ENCODE peak calls at places on chromosomes 6 and 20, in eight cellular contexts. H, R, Z, F, V, U, L and E are unnamed samples.

GRCh38 chr6:15205321-15205720 is 40.5 kb upstream of the JARID2 start:
- DNase-seq in H (no peak), R (no peak), Z (no peak), F (no peak), V (no peak), U (no peak), L (no peak), E (no peak)

GRCh38 chr20:9172908-9173307 is 104.0 kb downstream of the PLCB4 start:
- DNase-seq in H (no peak), R (no peak), Z (peak), F (no peak), V (no peak), U (no peak), L (no peak), E (no peak)

GRCh38 chr20:12358006-12358654 is 440.4 kb downstream of the BTBD3 start:
- DNase-seq in H (no peak), R (no peak), Z (no peak), F (no peak), V (no peak), U (peak), L (no peak), E (no peak)

GRCh38 chr20:58552366-58552934 is 37.3 kb upstream of the APCDD1L start:
- DNase-seq in H (no peak), R (no peak), Z (no peak), F (no peak), V (no peak), U (no peak), L (no peak), E (no peak)

GRCh38 chr6:159692303-159693127 is 526 bp downstream of the SOD2 start:
- DNase-seq in H (peak), R (peak), Z (no peak), F (peak), V (peak), U (peak), L (peak), E (peak)

GRCh38 chr20:37295001-37295400 is 5.5 kb downstream of the MANBAL start:
- DNase-seq in H (no peak), R (no peak), Z (peak), F (peak), V (peak), U (peak), L (no peak), E (no peak)

GRCh38 chr6:164870175-164870574 is 439.2 kb downstream of the C6orf118 start:
- DNase-seq in H (no peak), R (no peak), Z (no peak), F (no peak), V (no peak), U (no peak), L (no peak), E (no peak)

GRCh38 chr6:148736779-148737412 is 9.9 kb upstream of the UST start:
- DNase-seq in H (no peak), R (no peak), Z (no peak), F (peak), V (no peak), U (no peak), L (no peak), E (no peak)

GRCh38 chr6:149901444-149902140 is 3.7 kb upstream of the RAET1E start:
- DNase-seq in H (no peak), R (no peak), Z (no peak), F (no peak), V (no peak), U (no peak), L (no peak), E (no peak)

GRCh38 chr6:168650686-168651085 is 209.7 kb downstream of the SMOC2 start:
- DNase-seq in H (no peak), R (no peak), Z (no peak), F (no peak), V (no peak), U (no peak), L (no peak), E (no peak)

GRCh38 chr20:33490934-33491656 is 1.2 kb downstream of the CBFA2T2 start:
- DNase-seq in H (no peak), R (no peak), Z (no peak), F (no peak), V (no peak), U (no peak), L (no peak), E (no peak)

GRCh38 chr6:16319813-16320532 is 81.6 kb downstream of the GMPR start:
- DNase-seq in H (peak), R (peak), Z (peak), F (peak), V (no peak), U (peak), L (no peak), E (peak)

GRCh38 chr20:227439-228105 is 514 bp downstream of the DEFB129 start:
- DNase-seq in H (no peak), R (no peak), Z (no peak), F (no peak), V (no peak), U (no peak), L (no peak), E (no peak)

GRCh38 chr6:163745566-163746400 is 331.3 kb downstream of the QKI start:
- DNase-seq in H (no peak), R (no peak), Z (peak), F (peak), V (no peak), U (peak), L (peak), E (no peak)

GRCh38 chr20:61942526-61942925 is 123.2 kb downstream of the TAF4 start:
- DNase-seq in H (no peak), R (no peak), Z (no peak), F (no peak), V (no peak), U (no peak), L (no peak), E (no peak)

GRCh38 chr20:33664085-33664761 is 2.1 kb downstream of the C20orf144 start:
- DNase-seq in H (no peak), R (no peak), Z (no peak), F (no peak), V (no peak), U (no peak), L (no peak), E (no peak)

GRCh38 chr6:132167966-132168365 is 216.8 kb upstream of the CCN2 start:
- DNase-seq in H (no peak), R (no peak), Z (no peak), F (no peak), V (no peak), U (no peak), L (no peak), E (no peak)

GRCh38 chr20:39312107-39312506 is 350.0 kb downstream of the DHX35 start:
- DNase-seq in H (no peak), R (no peak), Z (no peak), F (no peak), V (no peak), U (no peak), L (no peak), E (no peak)

GRCh38 chr20:32638848-32639247 is 34.9 kb downstream of the C20orf203 start:
- DNase-seq in H (no peak), R (no peak), Z (no peak), F (peak), V (no peak), U (no peak), L (no peak), E (no peak)

GRCh38 chr6:108744996-108745395 is 103.2 kb upstream of the ARMC2 start:
- DNase-seq in H (no peak), R (no peak), Z (no peak), F (no peak), V (no peak), U (no peak), L (no peak), E (no peak)

GRCh38 chr6:69416739-69417138 is 380.1 kb downstream of the LMBRD1 start:
- DNase-seq in H (no peak), R (no peak), Z (peak), F (no peak), V (no peak), U (no peak), L (no peak), E (no peak)

GRCh38 chr6:26097268-26097875 is 10.1 kb downstream of the HFE start:
- DNase-seq in H (peak), R (peak), Z (peak), F (peak), V (peak), U (peak), L (peak), E (peak)

GRCh38 chr6:20708367-20709124 is 174.3 kb downstream of the CDKAL1 start:
- DNase-seq in H (no peak), R (no peak), Z (peak), F (no peak), V (no peak), U (no peak), L (no peak), E (peak)

GRCh38 chr6:15874821-15875220 is 212.0 kb upstream of the DTNBP1 start:
- DNase-seq in H (no peak), R (no peak), Z (peak), F (peak), V (no peak), U (no peak), L (no peak), E (peak)

GRCh38 chr6:97085772-97086171 is 161.2 kb downstream of the KLHL32 start:
- DNase-seq in H (no peak), R (no peak), Z (peak), F (peak), V (no peak), U (no peak), L (no peak), E (no peak)

GRCh38 chr6:73121421-73121993 is 103.8 kb downstream of the KHDC1L start:
- DNase-seq in H (no peak), R (no peak), Z (peak), F (peak), V (no peak), U (peak), L (no peak), E (no peak)

GRCh38 chr6:1616556-1617463 is 7.1 kb downstream of the FOXC1 start:
- DNase-seq in H (no peak), R (no peak), Z (no peak), F (no peak), V (no peak), U (no peak), L (no peak), E (no peak)

GRCh38 chr6:110557226-110557625 is 80.8 kb upstream of the SLC22A16 start:
- DNase-seq in H (no peak), R (no peak), Z (no peak), F (no peak), V (no peak), U (no peak), L (no peak), E (no peak)

GRCh38 chr6:39908838-39909583 is 25.3 kb downstream of the MOCS1 start:
- DNase-seq in H (no peak), R (no peak), Z (no peak), F (no peak), V (no peak), U (no peak), L (no peak), E (no peak)

GRCh38 chr20:57448764-57449354 is 57.7 kb downstream of the RBM38 start:
- DNase-seq in H (no peak), R (no peak), Z (no peak), F (no peak), V (no peak), U (no peak), L (no peak), E (no peak)

GRCh38 chr6:168120390-168121307 is 41.6 kb upstream of the FRMD1 start:
- DNase-seq in H (no peak), R (no peak), Z (no peak), F (no peak), V (no peak), U (no peak), L (no peak), E (peak)

GRCh38 chr20:8946036-8946926 is 122.6 kb upstream of the PLCB4 start:
- DNase-seq in H (no peak), R (no peak), Z (peak), F (no peak), V (no peak), U (peak), L (no peak), E (no peak)

GRCh38 chr20:58661298-58662141 is 10.4 kb downstream of the STX16 start:
- DNase-seq in H (peak), R (peak), Z (no peak), F (no peak), V (no peak), U (no peak), L (no peak), E (peak)

GRCh38 chr6:113871975-113872374 is 14.8 kb downstream of the MARCKS start:
- DNase-seq in H (no peak), R (no peak), Z (no peak), F (no peak), V (no peak), U (no peak), L (no peak), E (no peak)

GRCh38 chr6:159879829-159880228 is 11.0 kb upstream of the MAS1 start:
- DNase-seq in H (no peak), R (no peak), Z (no peak), F (no peak), V (no peak), U (no peak), L (no peak), E (no peak)

GRCh38 chr6:47016236-47016635 is 25.9 kb downstream of the ADGRF1 start:
- DNase-seq in H (no peak), R (no peak), Z (no peak), F (no peak), V (peak), U (no peak), L (peak), E (no peak)

GRCh38 chr6:166507380-166507779 is 79.1 kb downstream of the RAMACL start:
- DNase-seq in H (no peak), R (no peak), Z (no peak), F (no peak), V (no peak), U (no peak), L (no peak), E (no peak)

GRCh38 chr20:36604952-36605308 is 649 bp upstream of the RAB5IF start:
- DNase-seq in H (peak), R (peak), Z (no peak), F (no peak), V (peak), U (no peak), L (no peak), E (peak)

GRCh38 chr6:122869437-122870024 is 80.5 kb downstream of the SMPDL3A start:
- DNase-seq in H (no peak), R (no peak), Z (peak), F (peak), V (peak), U (peak), L (peak), E (no peak)